ENCODE peak calls at places on chromosome 18, in seven cellular contexts. One of them, this sample, is unnamed.

GRCh38 chr18:48345596-48345995 is 63.6 kb downstream of the ZBTB7C start:
- DNase-seq in endodermal cell: peak
- DNase-seq in fibroblast of lung: peak
- DNase-seq in A549: peak
- DNase-seq in spleen: peak
- DNase-seq in astrocyte of the spinal cord: peak
- DNase-seq in IMR-90: peak
- DNase-seq in this sample: peak

GRCh38 chr18:79823120-79823519 is 25.4 kb downstream of the KCNG2 start:
- DNase-seq in spleen: no peak
- DNase-seq in endodermal cell: no peak
- DNase-seq in fibroblast of lung: no peak
- DNase-seq in astrocyte of the spinal cord: no peak
- DNase-seq in A549: no peak
- DNase-seq in IMR-90: no peak
- DNase-seq in this sample: no peak

GRCh38 chr18:76382265-76382664 is 112.8 kb downstream of the ZNF516 start:
- DNase-seq in fibroblast of lung: no peak
- DNase-seq in IMR-90: peak
- DNase-seq in astrocyte of the spinal cord: no peak
- DNase-seq in endodermal cell: no peak
- DNase-seq in A549: no peak
- DNase-seq in spleen: no peak
- DNase-seq in this sample: no peak

GRCh38 chr18:8908792-8909510 is 193.5 kb upstream of the NDUFV2 start:
- DNase-seq in fibroblast of lung: no peak
- DNase-seq in endodermal cell: no peak
- DNase-seq in spleen: no peak
- DNase-seq in astrocyte of the spinal cord: no peak
- DNase-seq in A549: no peak
- DNase-seq in IMR-90: no peak
- DNase-seq in this sample: no peak

GRCh38 chr18:3230401-3231334 is 10.9 kb upstream of the MYOM1 start:
- DNase-seq in A549: peak
- DNase-seq in fibroblast of lung: peak
- DNase-seq in IMR-90: peak
- DNase-seq in astrocyte of the spinal cord: no peak
- DNase-seq in endodermal cell: no peak
- DNase-seq in spleen: no peak
- DNase-seq in this sample: no peak

GRCh38 chr18:74290831-74291770 is 662 bp downstream of the CYB5A start:
- DNase-seq in fibroblast of lung: no peak
- DNase-seq in A549: no peak
- DNase-seq in astrocyte of the spinal cord: no peak
- DNase-seq in endodermal cell: peak
- DNase-seq in IMR-90: no peak
- DNase-seq in spleen: peak
- DNase-seq in this sample: peak

GRCh38 chr18:44802508-44802907 is 121.8 kb downstream of the SETBP1 start:
- DNase-seq in fibroblast of lung: peak
- DNase-seq in spleen: no peak
- DNase-seq in A549: no peak
- DNase-seq in IMR-90: peak
- DNase-seq in astrocyte of the spinal cord: peak
- DNase-seq in endodermal cell: no peak
- DNase-seq in this sample: no peak

GRCh38 chr18:78647018-78647417 is 332.6 kb upstream of the SALL3 start:
- DNase-seq in endodermal cell: no peak
- DNase-seq in astrocyte of the spinal cord: no peak
- DNase-seq in spleen: no peak
- DNase-seq in IMR-90: no peak
- DNase-seq in fibroblast of lung: no peak
- DNase-seq in A549: no peak
- DNase-seq in this sample: no peak

GRCh38 chr18:75215663-75216062 is 5.1 kb downstream of the TSHZ1 start:
- DNase-seq in fibroblast of lung: no peak
- DNase-seq in IMR-90: no peak
- DNase-seq in astrocyte of the spinal cord: peak
- DNase-seq in spleen: no peak
- DNase-seq in endodermal cell: no peak
- DNase-seq in A549: no peak
- DNase-seq in this sample: no peak

GRCh38 chr18:46152436-46152807 is 48.2 kb downstream of the HAUS1 start:
- DNase-seq in astrocyte of the spinal cord: peak
- DNase-seq in IMR-90: peak
- DNase-seq in endodermal cell: no peak
- DNase-seq in spleen: no peak
- DNase-seq in fibroblast of lung: peak
- DNase-seq in A549: peak
- DNase-seq in this sample: no peak

GRCh38 chr18:5534845-5535244 is 9.0 kb downstream of the EPB41L3 start:
- DNase-seq in fibroblast of lung: no peak
- DNase-seq in spleen: no peak
- DNase-seq in endodermal cell: no peak
- DNase-seq in astrocyte of the spinal cord: no peak
- DNase-seq in IMR-90: no peak
- DNase-seq in A549: no peak
- DNase-seq in this sample: no peak

GRCh38 chr18:63315879-63316278 is 3.7 kb downstream of the BCL2 start:
- DNase-seq in A549: no peak
- DNase-seq in endodermal cell: no peak
- DNase-seq in spleen: no peak
- DNase-seq in astrocyte of the spinal cord: no peak
- DNase-seq in fibroblast of lung: no peak
- DNase-seq in IMR-90: no peak
- DNase-seq in this sample: no peak
- H3K4me3 ChIP-seq in A549: no peak
- H3K4me3 ChIP-seq in endodermal cell: no peak
- H3K4me3 ChIP-seq in spleen: peak
- H3K4me3 ChIP-seq in astrocyte of the spinal cord: no peak
- H3K4me3 ChIP-seq in fibroblast of lung: no peak
- H3K4me3 ChIP-seq in IMR-90: no peak
- H3K4me3 ChIP-seq in this sample: no peak

GRCh38 chr18:58321986-58322385 is 278.0 kb downstream of the NEDD4L start:
- DNase-seq in astrocyte of the spinal cord: peak
- DNase-seq in fibroblast of lung: peak
- DNase-seq in endodermal cell: peak
- DNase-seq in spleen: no peak
- DNase-seq in IMR-90: peak
- DNase-seq in A549: peak
- DNase-seq in this sample: peak

GRCh38 chr18:58324824-58325520 is 280.9 kb downstream of the NEDD4L start:
- DNase-seq in fibroblast of lung: peak
- DNase-seq in endodermal cell: no peak
- DNase-seq in A549: no peak
- DNase-seq in IMR-90: no peak
- DNase-seq in astrocyte of the spinal cord: no peak
- DNase-seq in spleen: no peak
- DNase-seq in this sample: no peak

GRCh38 chr18:58319719-58320118 is 275.7 kb downstream of the NEDD4L start:
- DNase-seq in A549: no peak
- DNase-seq in spleen: no peak
- DNase-seq in fibroblast of lung: no peak
- DNase-seq in astrocyte of the spinal cord: no peak
- DNase-seq in IMR-90: no peak
- DNase-seq in endodermal cell: no peak
- DNase-seq in this sample: no peak

GRCh38 chr18:58316943-58317342 is 272.9 kb downstream of the NEDD4L start:
- DNase-seq in fibroblast of lung: no peak
- DNase-seq in spleen: no peak
- DNase-seq in astrocyte of the spinal cord: peak
- DNase-seq in A549: no peak
- DNase-seq in IMR-90: no peak
- DNase-seq in endodermal cell: peak
- DNase-seq in this sample: no peak

GRCh38 chr18:58320907-58321561 is 277.0 kb downstream of the NEDD4L start:
- DNase-seq in endodermal cell: peak
- DNase-seq in fibroblast of lung: no peak
- DNase-seq in astrocyte of the spinal cord: no peak
- DNase-seq in spleen: no peak
- DNase-seq in IMR-90: no peak
- DNase-seq in A549: no peak
- DNase-seq in this sample: no peak
- TF ChIP-seq CTCF in endodermal cell: no peak
- TF ChIP-seq CTCF in fibroblast of lung: no peak
- TF ChIP-seq CTCF in astrocyte of the spinal cord: peak
- TF ChIP-seq CTCF in spleen: no peak
- TF ChIP-seq CTCF in IMR-90: no peak
- TF ChIP-seq CTCF in A549: no peak
- TF ChIP-seq CTCF in this sample: peak

GRCh38 chr18:6994719-6995430 is 122.7 kb downstream of the LAMA1 start:
- DNase-seq in astrocyte of the spinal cord: no peak
- DNase-seq in spleen: no peak
- DNase-seq in endodermal cell: no peak
- DNase-seq in IMR-90: no peak
- DNase-seq in fibroblast of lung: peak
- DNase-seq in A549: no peak
- DNase-seq in this sample: no peak
- H3K4me3 ChIP-seq in astrocyte of the spinal cord: no peak
- H3K4me3 ChIP-seq in spleen: no peak
- H3K4me3 ChIP-seq in endodermal cell: no peak
- H3K4me3 ChIP-seq in IMR-90: no peak
- H3K4me3 ChIP-seq in fibroblast of lung: peak
- H3K4me3 ChIP-seq in A549: no peak
- H3K4me3 ChIP-seq in this sample: no peak

GRCh38 chr18:21915546-21915945 is 175.0 kb downstream of the MIB1 start:
- DNase-seq in A549: no peak
- DNase-seq in fibroblast of lung: no peak
- DNase-seq in spleen: no peak
- DNase-seq in endodermal cell: no peak
- DNase-seq in IMR-90: no peak
- DNase-seq in astrocyte of the spinal cord: no peak
- DNase-seq in this sample: no peak

GRCh38 chr18:21911551-21911950 is 171.0 kb downstream of the MIB1 start:
- DNase-seq in spleen: no peak
- DNase-seq in fibroblast of lung: no peak
- DNase-seq in A549: no peak
- DNase-seq in endodermal cell: no peak
- DNase-seq in IMR-90: no peak
- DNase-seq in astrocyte of the spinal cord: no peak
- DNase-seq in this sample: no peak

GRCh38 chr18:21912339-21913239 is 172.0 kb downstream of the MIB1 start:
- DNase-seq in IMR-90: no peak
- DNase-seq in A549: no peak
- DNase-seq in fibroblast of lung: no peak
- DNase-seq in astrocyte of the spinal cord: no peak
- DNase-seq in spleen: no peak
- DNase-seq in endodermal cell: peak
- DNase-seq in this sample: peak

GRCh38 chr18:21916594-21916993 is 176.0 kb downstream of the MIB1 start:
- DNase-seq in endodermal cell: no peak
- DNase-seq in spleen: no peak
- DNase-seq in A549: no peak
- DNase-seq in fibroblast of lung: no peak
- DNase-seq in IMR-90: no peak
- DNase-seq in astrocyte of the spinal cord: no peak
- DNase-seq in this sample: no peak

GRCh38 chr18:21914739-21915319 is 174.2 kb downstream of the MIB1 start:
- DNase-seq in astrocyte of the spinal cord: peak
- DNase-seq in fibroblast of lung: peak
- DNase-seq in IMR-90: peak
- DNase-seq in spleen: no peak
- DNase-seq in endodermal cell: peak
- DNase-seq in A549: peak
- DNase-seq in this sample: no peak
- TF ChIP-seq CTCF in astrocyte of the spinal cord: peak
- TF ChIP-seq CTCF in fibroblast of lung: peak
- TF ChIP-seq CTCF in IMR-90: peak
- TF ChIP-seq CTCF in spleen: peak
- TF ChIP-seq CTCF in endodermal cell: peak
- TF ChIP-seq CTCF in A549: peak
- TF ChIP-seq CTCF in this sample: peak

GRCh38 chr18:32405588-32405987 is 65.1 kb downstream of the GAREM1 start:
- DNase-seq in IMR-90: no peak
- DNase-seq in astrocyte of the spinal cord: no peak
- DNase-seq in endodermal cell: no peak
- DNase-seq in A549: no peak
- DNase-seq in fibroblast of lung: no peak
- DNase-seq in spleen: no peak
- DNase-seq in this sample: peak
- H3K4me3 ChIP-seq in IMR-90: no peak
- H3K4me3 ChIP-seq in astrocyte of the spinal cord: no peak
- H3K4me3 ChIP-seq in endodermal cell: no peak
- H3K4me3 ChIP-seq in A549: no peak
- H3K4me3 ChIP-seq in fibroblast of lung: no peak
- H3K4me3 ChIP-seq in spleen: no peak
- H3K4me3 ChIP-seq in this sample: no peak

GRCh38 chr18:60413944-60414547 is 41.5 kb upstream of the MC4R start:
- DNase-seq in astrocyte of the spinal cord: no peak
- DNase-seq in spleen: no peak
- DNase-seq in endodermal cell: peak
- DNase-seq in fibroblast of lung: peak
- DNase-seq in IMR-90: peak
- DNase-seq in A549: peak
- DNase-seq in this sample: no peak
- TF ChIP-seq CTCF in astrocyte of the spinal cord: peak
- TF ChIP-seq CTCF in spleen: peak
- TF ChIP-seq CTCF in endodermal cell: peak
- TF ChIP-seq CTCF in fibroblast of lung: peak
- TF ChIP-seq CTCF in IMR-90: peak
- TF ChIP-seq CTCF in A549: peak
- TF ChIP-seq CTCF in this sample: peak

This sample was measured in LNCaP clone FGC.